ENCODE peak calls at places on chromosomes 12 and 14, in seven cellular contexts. B is CD4-positive, alpha-beta T cell; R is tibial nerve; L is AG04449; J is lung; D is mucosa of descending colon; C is fibroblast of villous mesenchyme. E is an unnamed sample.

GRCh38 chr12:39443704-39444234 is 849 bp upstream of the KIF21A start:
- DNase-seq in B (no peak), R (no peak), L (no peak), J (no peak), D (no peak), C (peak), E (no peak)

GRCh38 chr14:50892255-50892654 is 20.4 kb downstream of the ABHD12B start:
- DNase-seq in B (no peak), R (no peak), L (no peak), J (no peak), D (peak), C (no peak), E (no peak)

GRCh38 chr14:106460916-106461315 is 934.5 kb downstream of the TMEM121 start:
- DNase-seq in B (no peak), R (no peak), L (no peak), J (no peak), D (no peak), C (no peak), E (no peak)

GRCh38 chr12:53174881-53175491 is 5.5 kb upstream of the ZNF740 start:
- DNase-seq in B (no peak), R (no peak), L (no peak), J (no peak), D (no peak), C (peak), E (no peak)

GRCh38 chr12:128850400-128850799 is 2.9 kb upstream of the GLT1D1 start:
- DNase-seq in B (no peak), R (no peak), L (no peak), J (no peak), D (no peak), C (no peak), E (no peak)

GRCh38 chr12:109758406-109759075 is 44.9 kb downstream of the FAM222A start:
- DNase-seq in B (no peak), R (peak), L (no peak), J (no peak), D (no peak), C (no peak), E (no peak)

GRCh38 chr12:116933101-116933500 is 22.4 kb downstream of the FBXW8 start:
- DNase-seq in B (no peak), R (no peak), L (no peak), J (no peak), D (no peak), C (no peak), E (no peak)

GRCh38 chr14:49769171-49769570 is 1.2 kb downstream of the KLHDC2 start:
- DNase-seq in B (no peak), R (no peak), L (no peak), J (peak), D (peak), C (peak), E (no peak)

GRCh38 chr12:2737656-2738241 is 57.0 kb upstream of the FKBP4 start:
- DNase-seq in B (no peak), R (no peak), L (no peak), J (no peak), D (no peak), C (no peak), E (no peak)

GRCh38 chr12:76878045-76878898 is 547 bp downstream of the CSRP2 start:
- DNase-seq in B (no peak), R (no peak), L (no peak), J (no peak), D (peak), C (no peak), E (peak)

GRCh38 chr12:110639336-110640178 is 25.6 kb downstream of the TCTN1 start:
- DNase-seq in B (no peak), R (no peak), L (peak), J (no peak), D (no peak), C (peak), E (no peak)

GRCh38 chr14:61379639-61380184 is 58.3 kb downstream of the PRKCH start:
- DNase-seq in B (no peak), R (no peak), L (no peak), J (no peak), D (no peak), C (no peak), E (no peak)

GRCh38 chr12:79423560-79423959 is 267.2 kb downstream of the PAWR start:
- DNase-seq in B (no peak), R (no peak), L (no peak), J (no peak), D (no peak), C (no peak), E (no peak)

GRCh38 chr12:79421236-79421740 is 269.5 kb downstream of the PAWR start:
- DNase-seq in B (no peak), R (no peak), L (no peak), J (no peak), D (no peak), C (no peak), E (no peak)

GRCh38 chr12:79424109-79424721 is 266.5 kb downstream of the PAWR start:
- DNase-seq in B (no peak), R (no peak), L (peak), J (no peak), D (no peak), C (peak), E (no peak)

GRCh38 chr12:79422060-79422812 is 268.5 kb downstream of the PAWR start:
- DNase-seq in B (no peak), R (no peak), L (no peak), J (no peak), D (no peak), C (peak), E (no peak)

GRCh38 chr12:79420146-79420618 is 270.6 kb downstream of the PAWR start:
- DNase-seq in B (no peak), R (no peak), L (peak), J (no peak), D (peak), C (peak), E (no peak)
- TF ChIP-seq CTCF in B (no peak), R (peak), L (peak), J (peak), D (no peak), C (peak), E (peak)

GRCh38 chr14:68626386-68626785 is 166.5 kb downstream of the ZFP36L1 start:
- DNase-seq in B (no peak), R (no peak), L (no peak), J (no peak), D (no peak), C (no peak), E (no peak)
- TF ChIP-seq CTCF in B (no peak), R (no peak), L (no peak), J (no peak), D (no peak), C (no peak), E (no peak)

GRCh38 chr14:100031506-100032281 is 33.5 kb upstream of the EVL start:
- DNase-seq in B (no peak), R (peak), L (peak), J (peak), D (peak), C (peak), E (no peak)
- TF ChIP-seq CTCF in B (no peak), R (no peak), L (no peak), J (no peak), D (no peak), C (no peak), E (no peak)

GRCh38 chr14:88380405-88380804 is 5.1 kb upstream of the SPATA7 start:
- DNase-seq in B (no peak), R (no peak), L (no peak), J (no peak), D (no peak), C (peak), E (no peak)
- TF ChIP-seq CTCF in B (no peak), R (no peak), L (no peak), J (no peak), D (no peak), C (peak), E (peak)

GRCh38 chr12:98575013-98575412 is 18.5 kb upstream of the SLC25A3 start:
- DNase-seq in B (no peak), R (no peak), L (no peak), J (no peak), D (peak), C (no peak), E (no peak)

GRCh38 chr12:98574110-98574509 is 19.4 kb upstream of the SLC25A3 start:
- DNase-seq in B (no peak), R (no peak), L (no peak), J (no peak), D (peak), C (no peak), E (no peak)

GRCh38 chr12:98572010-98572409 is 21.5 kb upstream of the SLC25A3 start:
- DNase-seq in B (no peak), R (no peak), L (no peak), J (no peak), D (no peak), C (no peak), E (no peak)
- TF ChIP-seq CTCF in B (no peak), R (no peak), L (peak), J (no peak), D (no peak), C (peak), E (peak)

DNA sequence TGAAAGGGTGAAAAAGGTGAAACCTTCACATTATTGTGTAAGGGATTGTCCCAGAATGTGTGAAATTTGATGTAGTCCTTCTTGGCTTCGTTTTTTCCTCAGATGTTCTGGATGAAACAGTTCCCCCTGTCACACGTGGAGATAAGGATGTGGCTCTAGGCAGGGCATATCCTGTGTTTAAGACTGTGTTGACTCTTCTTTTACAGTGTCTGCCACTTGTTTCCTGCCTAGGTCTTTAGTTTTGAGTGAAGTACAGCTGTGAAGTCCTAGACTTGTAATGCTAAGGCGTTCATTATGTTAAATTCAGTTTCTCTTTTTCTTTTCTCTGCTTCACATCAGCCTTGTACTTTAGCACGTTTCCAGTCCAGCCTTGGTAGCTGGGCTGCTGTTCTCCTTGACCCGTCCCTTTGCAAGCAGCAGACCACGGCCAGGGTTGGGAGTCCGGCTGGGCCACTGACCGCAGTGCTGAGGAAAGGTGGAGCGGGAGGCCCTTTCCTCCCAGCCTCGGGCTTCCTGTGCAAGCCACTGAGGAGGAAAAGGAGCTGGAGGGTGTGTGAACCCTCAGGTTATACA is 59.1 kb downstream of the RASSF3 start:
- DNase-seq in B (peak), R (no peak), L (no peak), J (peak), D (peak), C (peak), E (no peak)
- TF ChIP-seq CTCF in B (no peak), R (no peak), L (no peak), J (no peak), D (no peak), C (no peak), E (no peak)